ENCODE peak calls at places on chromosomes 2 and 18, in six cellular contexts. B is upper lobe of right lung, I is RWPE2, H is pancreas, P is foreskin fibroblast, V is uterus. M is an unnamed sample.

GRCh38 chr2:88729061-88729745 is 37.7 kb downstream of the RPIA start:
- DNase-seq in P (no peak), V (no peak), I (no peak), H (no peak), B (no peak), M (no peak)

GRCh38 chr2:30217644-30218361 is 13.5 kb upstream of the LBH start:
- DNase-seq in V (no peak), I (no peak), H (peak; percentile 92), P (no peak), B (peak; percentile 77), M (no peak)

GRCh38 chr2:202861987-202862386 is 9.6 kb downstream of the ICA1L start:
- DNase-seq in I (no peak), B (no peak), V (no peak), H (no peak), P (no peak), M (no peak)

GRCh38 chr2:238352361-238352760 is 32.0 kb downstream of the TRAF3IP1 start:
- DNase-seq in H (no peak), I (no peak), B (no peak), V (no peak), P (no peak), M (no peak)

GRCh38 chr2:197838036-197838435 is 33.6 kb downstream of the PLCL1 start:
- DNase-seq in H (no peak), B (no peak), P (peak; percentile 69), I (no peak), V (no peak), M (no peak)

GRCh38 chr2:24559714-24560113 is 68.7 kb downstream of the NCOA1 start:
- DNase-seq in P (peak; percentile 63), I (no peak), V (no peak), B (no peak), H (no peak), M (no peak)

GRCh38 chr2:187310696-187311095 is 137.4 kb downstream of the CALCRL start:
- DNase-seq in V (no peak), B (no peak), H (no peak), P (peak; percentile 26), I (no peak), M (no peak)

GRCh38 chr18:6728809-6729246 is 688 bp upstream of the ARHGAP28 start:
- DNase-seq in P (no peak), I (no peak), B (no peak), V (no peak), H (peak; percentile 60), M (no peak)

GRCh38 chr2:9074930-9075329 is 71.4 kb upstream of the MBOAT2 start:
- DNase-seq in I (no peak), H (no peak), P (no peak), V (no peak), B (no peak), M (no peak)

GRCh38 chr2:172705352-172705751 is 30.3 kb upstream of the RAPGEF4 start:
- DNase-seq in V (no peak), H (no peak), B (no peak), P (no peak), I (no peak), M (no peak)

GRCh38 chr2:172708247-172708646 is 27.4 kb upstream of the RAPGEF4 start:
- DNase-seq in P (no peak), B (no peak), V (no peak), H (no peak), I (no peak), M (no peak)

GRCh38 chr2:172702451-172702850 is 33.2 kb upstream of the RAPGEF4 start:
- DNase-seq in P (no peak), H (no peak), B (no peak), I (no peak), V (no peak), M (no peak)

GRCh38 chr2:172701250-172701649 is 34.4 kb upstream of the RAPGEF4 start:
- DNase-seq in B (no peak), P (peak; percentile 94), H (no peak), V (no peak), I (no peak), M (no peak)

GRCh38 chr2:172704072-172704936 is 31.3 kb upstream of the RAPGEF4 start:
- DNase-seq in H (no peak), B (no peak), V (no peak), I (no peak), P (peak; percentile 57), M (no peak)
- TF ChIP-seq CTCF in H (peak; percentile 46), B (peak; percentile 59), V (no peak), I (peak; percentile 50), P (peak; percentile 41), M (peak; percentile 55)

GRCh38 chr2:156476516-156477206 is 40.5 kb downstream of the GPD2 start:
- DNase-seq in V (no peak), H (no peak), P (peak; percentile 62), B (no peak), I (no peak), M (no peak)

GRCh38 chr2:156483741-156484173 is 47.6 kb downstream of the GPD2 start:
- DNase-seq in V (no peak), P (no peak), I (no peak), H (no peak), B (no peak), M (no peak)

GRCh38 chr2:156481295-156481694 is 45.1 kb downstream of the GPD2 start:
- DNase-seq in V (no peak), I (no peak), B (no peak), P (peak; percentile 28), H (no peak), M (no peak)

GRCh38 chr2:156476021-156476420 is 39.8 kb downstream of the GPD2 start:
- DNase-seq in V (no peak), B (no peak), P (no peak), H (no peak), I (no peak), M (no peak)

GRCh38 chr2:156480376-156480775 is 44.2 kb downstream of the GPD2 start:
- DNase-seq in H (no peak), B (no peak), P (no peak), V (no peak), I (no peak), M (no peak)
- TF ChIP-seq CTCF in H (no peak), B (no peak), P (no peak), V (no peak), I (no peak), M (no peak)

GRCh38 chr2:204072443-204073324 is 136.1 kb downstream of the ICOS start:
- DNase-seq in V (no peak), H (no peak), I (no peak), P (peak; percentile 8), B (peak; percentile 62), M (no peak)
- TF ChIP-seq CTCF in V (no peak), H (no peak), I (peak; percentile 30), P (peak; percentile 33), B (peak; percentile 62), M (peak; percentile 57)

DNA sequence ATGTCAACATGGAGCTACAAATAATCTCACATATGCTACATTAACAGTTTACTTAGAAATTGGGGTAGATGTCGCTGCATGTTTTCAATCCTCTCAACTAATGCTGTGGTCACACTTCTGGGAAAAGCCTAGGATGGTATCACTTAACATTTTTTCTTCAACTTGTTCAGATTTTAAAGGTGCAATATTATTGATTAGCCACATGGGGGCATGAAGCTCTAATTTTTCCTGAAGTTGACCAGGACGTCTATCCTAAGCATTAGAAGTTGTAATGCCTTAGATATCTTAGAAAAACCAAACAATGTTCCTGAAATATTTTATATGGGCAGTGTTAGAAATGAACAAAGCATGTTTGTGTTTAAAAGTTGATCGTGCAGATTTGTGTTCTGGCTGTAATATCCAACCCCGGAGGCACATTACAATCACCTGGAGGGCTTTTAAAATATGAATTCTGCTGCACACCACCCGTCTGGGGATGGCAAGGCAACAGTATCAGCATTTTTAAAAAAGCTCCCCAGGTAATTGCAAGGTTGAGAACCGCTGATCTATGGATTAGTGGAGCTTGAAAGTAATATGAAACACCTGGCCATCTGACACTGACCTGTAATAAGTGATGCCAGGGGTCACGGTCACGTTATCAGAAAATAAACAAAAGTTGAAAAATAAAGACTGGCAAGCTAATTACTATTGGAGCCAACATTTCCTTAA is 100.4 kb upstream of the LMAN1 start:
- DNase-seq in H (no peak), P (peak; percentile 76), V (no peak), B (no peak), I (no peak), M (no peak)
- TF ChIP-seq CTCF in H (peak; percentile 51), P (peak; percentile 40), V (peak; percentile 63), B (peak; percentile 56), I (peak; percentile 78), M (peak; percentile 73)

GRCh38 chr18:36602620-36603019 is 226.2 kb downstream of the TPGS2 start:
- DNase-seq in H (no peak), B (no peak), P (no peak), I (no peak), V (no peak), M (no peak)
- TF ChIP-seq CTCF in H (no peak), B (no peak), P (no peak), I (no peak), V (no peak), M (no peak)

GRCh38 chr18:50203801-50204604 is 9.1 kb upstream of the MYO5B start:
- DNase-seq in I (no peak), H (peak; percentile 62), V (no peak), P (peak; percentile 67), B (no peak), M (no peak)
- TF ChIP-seq CTCF in I (peak; percentile 72), H (peak; percentile 49), V (peak; percentile 21), P (peak; percentile 47), B (peak; percentile 60), M (peak; percentile 55)

M was measured in osteocyte.